ENCODE peak calls at places on chromosomes 7 and 10, in eight cellular contexts. J is IMR-90, G is HCT116, O is gastrocnemius medialis, N is uterus, S is adrenal gland, Z is tibial nerve, P is vagina. B is an unnamed sample.

GRCh38 chr10:95443636-95444035 is 117.5 kb downstream of the SORBS1 start:
- DNase-seq in O (no peak), J (no peak), S (no peak), P (no peak), Z (no peak), N (no peak), G (no peak), B (no peak)

GRCh38 chr7:148337566-148337965 is 253.0 kb upstream of the C7orf33 start:
- DNase-seq in J (no peak), N (no peak), S (no peak), P (no peak), O (no peak), G (no peak), Z (no peak), B (no peak)

GRCh38 chr10:124539935-124540641 is 78.5 kb downstream of the LHPP start:
- DNase-seq in J (peak), Z (peak), P (no peak), G (no peak), S (peak), O (peak), N (peak), B (peak)

GRCh38 chr7:30657131-30657530 is 25.1 kb downstream of the CRHR2 start:
- DNase-seq in P (no peak), G (no peak), O (peak), N (no peak), S (no peak), J (no peak), Z (no peak), B (no peak)

GRCh38 chr10:7666253-7667023 is at the start of gene ITIH5:
- DNase-seq in S (no peak), N (peak), O (no peak), G (no peak), P (no peak), J (no peak), Z (no peak), B (no peak)

GRCh38 chr10:133530506-133530905 is 3.3 kb downstream of the CYP2E1 start:
- DNase-seq in O (no peak), P (no peak), Z (no peak), J (no peak), N (no peak), G (no peak), S (no peak), B (no peak)

GRCh38 chr10:15363031-15363430 is 8.1 kb downstream of the FAM171A1 start:
- DNase-seq in P (no peak), O (no peak), J (peak), S (no peak), N (no peak), G (no peak), Z (no peak), B (no peak)

GRCh38 chr10:21517983-21518628 is 7.4 kb downstream of the SKIDA1 start:
- DNase-seq in S (no peak), J (peak), P (peak), N (no peak), O (no peak), Z (no peak), G (no peak), B (peak)

GRCh38 chr7:25852249-25852994 is 299.6 kb upstream of the NFE2L3 start:
- DNase-seq in J (no peak), N (peak), S (no peak), O (no peak), Z (peak), P (no peak), G (no peak), B (no peak)

GRCh38 chr7:24718977-24719491 is 38.2 kb downstream of the GSDME start:
- DNase-seq in G (no peak), N (no peak), J (no peak), S (no peak), O (no peak), P (peak), Z (no peak), B (no peak)

GRCh38 chr10:75043256-75044121 is 68.0 kb upstream of the SAMD8 start:
- DNase-seq in S (no peak), Z (no peak), N (no peak), P (no peak), J (no peak), G (no peak), O (no peak), B (peak)

GRCh38 chr7:65221683-65222082 is 152.0 kb upstream of the ZNF92 start:
- DNase-seq in J (no peak), Z (no peak), O (no peak), S (no peak), P (no peak), N (no peak), G (no peak), B (no peak)

GRCh38 chr7:128266891-128267839 is 26.1 kb downstream of the LEP start:
- DNase-seq in S (peak), N (peak), Z (peak), J (peak), G (no peak), P (no peak), O (no peak), B (no peak)

GRCh38 chr7:3408814-3409595 is 108.0 kb downstream of the SDK1 start:
- DNase-seq in Z (no peak), S (no peak), P (no peak), J (no peak), G (no peak), N (no peak), O (no peak), B (no peak)

GRCh38 chr7:106793015-106793651 is 71.9 kb upstream of the PIK3CG start:
- DNase-seq in J (peak), Z (no peak), G (peak), O (no peak), N (no peak), S (no peak), P (no peak), B (peak)

GRCh38 chr7:28350610-28351009 is 61.7 kb upstream of the CREB5 start:
- DNase-seq in O (no peak), S (no peak), N (no peak), G (no peak), J (no peak), P (no peak), Z (no peak), B (no peak)

GRCh38 chr7:106402898-106403297 is 118.1 kb upstream of the NAMPT start:
- DNase-seq in Z (no peak), S (no peak), P (no peak), G (no peak), O (no peak), N (no peak), J (no peak), B (no peak)

DNA sequence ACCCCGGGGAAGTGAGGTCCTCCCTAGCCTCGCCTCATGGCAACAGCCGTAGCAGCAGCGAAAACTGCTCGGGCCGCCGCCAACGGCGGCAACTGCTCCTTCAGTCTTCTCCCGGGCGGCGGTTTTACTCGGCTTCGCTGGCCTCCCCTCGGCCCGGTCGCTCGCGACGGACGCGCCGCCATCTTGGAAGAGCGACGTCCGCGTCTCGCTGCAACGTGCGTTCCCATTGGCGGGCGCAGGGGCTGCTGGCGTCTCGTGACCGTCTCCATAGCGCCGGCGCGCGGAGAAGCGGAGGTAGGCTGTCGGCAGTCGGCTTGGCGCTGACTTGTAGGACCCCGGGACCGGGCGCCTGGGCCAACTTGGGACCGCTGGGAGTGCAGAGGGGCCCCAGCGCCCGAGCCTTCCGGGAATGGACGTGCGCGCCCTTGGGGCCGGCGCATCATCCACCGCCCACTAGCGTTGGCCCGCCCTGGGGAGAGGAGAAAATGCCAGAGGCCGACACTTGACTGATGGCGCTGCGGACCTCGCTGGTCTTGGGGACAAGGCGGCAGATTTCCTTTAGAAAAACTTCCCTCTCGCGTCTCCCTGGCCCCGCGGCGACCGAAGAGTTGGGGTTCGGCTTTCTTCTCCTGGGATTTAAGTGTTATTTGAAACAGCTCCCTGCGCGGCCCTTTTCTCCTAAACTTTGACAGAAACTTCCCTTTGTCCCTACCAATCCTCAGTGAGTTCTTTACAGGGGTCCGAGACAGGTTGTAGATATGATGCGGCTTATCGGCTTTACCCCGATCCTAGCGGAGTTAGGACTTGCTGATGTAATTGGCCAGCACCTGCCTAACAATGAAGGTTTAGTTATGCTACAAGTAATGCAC is at the start of gene SNX13:
- DNase-seq in Z (peak), G (peak), J (peak), O (peak), N (peak), P (peak), S (peak), B (peak)
- TF ChIP-seq POLR2A in Z (peak), G (peak), J (peak), O (peak), N (peak), P (peak), S (peak), B (peak)

DNA sequence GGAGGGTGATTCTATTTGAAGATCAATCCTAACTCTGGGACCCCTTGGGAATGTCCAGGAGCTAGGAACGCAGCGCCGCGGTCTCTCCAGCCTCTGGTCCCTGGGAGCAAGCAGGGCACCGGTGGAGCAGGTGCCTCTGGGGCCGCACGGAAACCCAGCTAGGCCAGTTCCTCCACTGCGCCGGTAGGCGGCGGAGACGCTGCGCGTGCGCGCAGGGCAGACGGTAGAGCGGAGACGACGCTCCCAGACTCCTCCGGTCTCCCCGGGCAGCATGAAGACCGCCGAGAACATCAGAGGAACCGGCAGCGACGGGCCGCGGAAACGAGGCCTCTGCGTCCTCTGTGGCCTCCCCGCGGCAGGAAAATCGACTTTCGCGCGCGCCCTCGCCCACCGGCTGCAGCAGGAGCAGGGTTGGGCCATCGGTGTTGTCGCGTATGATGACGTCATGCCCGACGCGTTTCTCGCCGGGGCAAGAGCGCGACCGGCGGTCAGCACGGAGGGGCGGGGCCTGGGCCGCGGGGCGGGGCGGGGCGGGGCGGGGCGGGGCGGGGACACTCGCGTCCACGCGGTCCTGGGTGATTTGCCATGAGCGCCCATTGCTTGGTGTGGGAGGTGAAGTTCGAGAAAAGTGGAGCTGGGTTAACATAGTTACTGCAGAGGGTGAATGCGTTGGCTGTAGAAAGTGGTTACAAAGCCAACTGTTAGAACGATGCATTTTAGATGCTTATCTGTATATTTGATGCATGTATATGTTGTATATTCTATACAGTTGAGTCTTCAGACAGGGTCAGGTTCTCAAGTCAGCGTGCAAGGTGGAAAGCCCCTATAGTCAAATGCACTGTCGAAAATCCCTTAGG is at the start of gene PSTK:
- DNase-seq in S (peak), N (peak), P (peak), Z (peak), G (peak), J (peak), O (peak), B (peak)
- TF ChIP-seq POLR2A in S (peak), N (peak), P (no peak), Z (peak), G (peak), J (peak), O (peak), B (peak)

GRCh38 chr7:93231799-93232672 is at the start of gene VPS50:
- DNase-seq in J (peak), O (peak), G (peak), P (peak), N (peak), S (peak), Z (peak), B (peak)
- TF ChIP-seq POLR2A in J (no peak), O (peak), G (peak), P (no peak), N (peak), S (no peak), Z (no peak), B (peak)

GRCh38 chr10:103612462-103613365 is 119.2 kb downstream of the NEURL1 start:
- DNase-seq in Z (no peak), N (peak), J (peak), O (peak), S (no peak), G (no peak), P (no peak), B (no peak)

GRCh38 chr10:103616705-103617361 is 123.3 kb downstream of the NEURL1 start:
- DNase-seq in J (peak), S (peak), P (peak), Z (peak), G (no peak), N (peak), O (peak), B (peak)

GRCh38 chr10:103610921-103611511 is 117.5 kb downstream of the NEURL1 start:
- DNase-seq in O (no peak), G (no peak), N (no peak), P (no peak), Z (no peak), J (no peak), S (no peak), B (no peak)

GRCh38 chr10:103614511-103615158 is 121.1 kb downstream of the NEURL1 start:
- DNase-seq in Z (no peak), N (no peak), P (no peak), J (no peak), O (no peak), S (no peak), G (no peak), B (no peak)

DNA sequence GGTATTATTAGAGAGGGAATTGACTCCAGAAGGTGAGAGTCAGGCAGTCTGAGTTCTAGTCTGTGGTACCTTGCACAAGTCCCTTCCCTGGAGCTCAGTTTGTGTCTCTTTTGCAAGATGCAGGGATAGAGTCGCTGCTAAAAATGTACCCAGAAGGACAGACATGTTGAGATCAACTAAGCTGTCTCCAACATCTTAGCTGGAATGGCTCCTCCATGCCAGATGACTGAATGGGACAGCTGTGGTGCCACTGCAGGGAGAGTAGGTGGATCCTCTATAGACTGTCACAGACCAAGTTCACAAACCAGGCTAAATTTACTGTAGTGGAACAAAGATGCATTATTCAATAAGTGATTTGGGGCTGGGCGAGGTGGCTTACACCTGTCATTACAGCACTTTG is 120.1 kb downstream of the NEURL1 start:
- DNase-seq in S (no peak), N (no peak), O (peak), Z (no peak), P (no peak), G (no peak), J (no peak), B (no peak)
- TF ChIP-seq POLR2A in S (no peak), N (no peak), O (no peak), Z (no peak), P (no peak), G (no peak), J (no peak), B (no peak)

DNA sequence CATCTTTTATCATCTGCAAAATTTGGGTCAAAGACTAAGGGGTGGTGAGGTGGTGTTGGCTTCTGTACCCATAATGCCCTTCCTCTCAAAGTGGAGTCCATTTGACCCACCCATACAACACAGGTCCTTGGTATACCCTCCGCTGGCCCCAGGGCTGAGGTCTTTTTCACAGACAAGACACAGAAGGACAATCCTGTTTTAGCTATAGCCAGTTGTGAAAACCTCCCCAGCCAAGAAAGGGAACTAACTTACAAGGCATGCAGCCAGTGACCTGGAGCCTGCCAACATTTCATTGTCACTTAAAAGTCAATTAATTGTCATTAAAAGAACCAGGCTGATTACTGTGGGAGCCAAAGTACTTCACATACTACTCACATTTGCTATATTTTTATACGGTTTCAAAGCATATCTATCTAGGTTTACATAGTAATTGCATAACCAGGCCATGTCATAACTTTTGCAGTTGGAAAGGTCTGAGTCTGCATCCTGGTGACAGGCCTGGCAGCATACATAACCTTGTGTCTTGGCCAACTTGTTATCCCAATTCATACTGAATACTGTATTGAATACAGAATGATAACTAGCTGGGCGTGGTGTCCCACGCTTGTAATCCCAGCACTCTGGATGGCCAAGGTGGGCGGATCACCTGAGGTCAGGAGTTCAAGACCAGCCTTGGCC is 31.1 kb downstream of the NRBF2 start:
- DNase-seq in P (no peak), J (peak), Z (no peak), N (no peak), S (no peak), G (no peak), O (no peak), B (no peak)
- TF ChIP-seq POLR2A in P (no peak), J (no peak), Z (no peak), N (no peak), S (no peak), G (no peak), O (no peak), B (no peak)

GRCh38 chr7:77798394-77799077 is at the start of the genes PHTF2 and TMEM60:
- DNase-seq in P (peak), Z (peak), N (peak), J (peak), S (peak), O (peak), G (peak), B (peak)
- TF ChIP-seq POLR2A in P (peak), Z (peak), N (peak), J (peak), S (peak), O (peak), G (peak), B (peak)

DNA sequence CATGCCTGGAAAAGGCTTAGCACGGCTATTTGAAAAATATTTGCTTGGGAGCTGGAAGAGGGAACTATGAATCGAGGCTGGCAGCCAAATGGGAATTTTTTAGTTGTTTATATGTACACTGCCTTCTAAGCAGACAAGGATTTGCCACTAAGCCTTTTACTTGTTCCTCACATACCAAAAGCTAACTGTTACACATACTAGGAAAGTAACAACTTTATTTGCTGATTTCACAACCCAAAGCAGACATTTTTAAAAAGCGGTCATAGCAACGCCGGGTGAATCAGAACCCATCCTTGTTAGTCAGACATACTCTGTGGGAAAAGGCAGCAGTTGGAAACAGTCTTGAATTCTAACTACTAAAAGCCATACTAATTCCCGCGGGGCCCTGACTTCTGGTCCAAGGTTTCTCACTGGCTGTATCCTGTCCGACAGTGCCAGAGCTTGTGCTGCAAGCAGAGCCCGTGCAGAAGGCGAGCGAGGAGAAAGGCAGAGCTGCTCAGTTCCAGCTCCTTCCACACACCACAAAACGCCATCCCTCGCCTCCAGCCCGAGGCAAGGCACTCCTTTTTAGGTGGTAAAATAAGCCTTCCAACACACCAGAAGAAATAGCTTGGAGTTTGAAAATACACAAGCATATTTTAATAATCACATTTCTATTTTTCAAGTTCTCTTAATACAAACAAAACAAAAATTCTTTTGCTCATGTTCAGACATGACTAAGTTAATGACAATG is 89.2 kb downstream of the RNF216 start:
- DNase-seq in O (peak), Z (peak), N (peak), J (peak), S (peak), P (peak), G (no peak), B (no peak)
- TF ChIP-seq POLR2A in O (no peak), Z (no peak), N (peak), J (peak), S (no peak), P (no peak), G (no peak), B (no peak)